ENCODE peak calls at places on chromosomes 13 and 19, in four cellular contexts. V, J, G and R are unnamed samples.

GRCh38 chr19:34497112-34497805 is 15.7 kb downstream of the WTIP start:
- DNase-seq in V (no peak), J (no peak), G (no peak), R (no peak)

GRCh38 chr19:2051771-2052704 is 994 bp upstream of the MKNK2 start:
- DNase-seq in V (no peak), J (no peak), G (no peak), R (no peak)

GRCh38 chr13:23025848-23026608 is 154.8 kb upstream of the SGCG start:
- DNase-seq in V (no peak), J (no peak), G (no peak), R (no peak)

GRCh38 chr19:858868-859843 is at the start of gene CFD:
- DNase-seq in V (no peak), J (peak), G (no peak), R (no peak)

GRCh38 chr13:89136678-89137077 is 1465.5 kb downstream of the SLITRK5 start:
- DNase-seq in V (no peak), J (no peak), G (no peak), R (no peak)

GRCh38 chr19:33408116-33408515 is 34.6 kb downstream of the CEBPG start:
- DNase-seq in V (no peak), J (no peak), G (no peak), R (no peak)

GRCh38 chr19:12801466-12802266 is at the start of the genes PRDX2 and THSD8:
- DNase-seq in V (peak), J (no peak), G (no peak), R (no peak)

GRCh38 chr13:89486721-89487120 is 1815.5 kb downstream of the SLITRK5 start:
- DNase-seq in V (no peak), J (no peak), G (no peak), R (peak)

GRCh38 chr13:113608246-113608635 is 23.7 kb downstream of the TFDP1 start:
- DNase-seq in V (no peak), J (no peak), G (no peak), R (no peak)

GRCh38 chr13:82436099-82436585 is 1446.1 kb downstream of the SLITRK1 start:
- DNase-seq in V (no peak), J (no peak), G (no peak), R (no peak)

GRCh38 chr13:101554420-101555125 is 102.1 kb downstream of the ITGBL1 start:
- DNase-seq in V (no peak), J (no peak), G (no peak), R (no peak)

GRCh38 chr19:18176367-18177310 is 3.0 kb downstream of the IFI30 start:
- DNase-seq in V (no peak), J (no peak), G (no peak), R (no peak)
- H3K4me3 ChIP-seq in V (no peak), J (no peak), G (no peak), R (no peak)

DNA sequence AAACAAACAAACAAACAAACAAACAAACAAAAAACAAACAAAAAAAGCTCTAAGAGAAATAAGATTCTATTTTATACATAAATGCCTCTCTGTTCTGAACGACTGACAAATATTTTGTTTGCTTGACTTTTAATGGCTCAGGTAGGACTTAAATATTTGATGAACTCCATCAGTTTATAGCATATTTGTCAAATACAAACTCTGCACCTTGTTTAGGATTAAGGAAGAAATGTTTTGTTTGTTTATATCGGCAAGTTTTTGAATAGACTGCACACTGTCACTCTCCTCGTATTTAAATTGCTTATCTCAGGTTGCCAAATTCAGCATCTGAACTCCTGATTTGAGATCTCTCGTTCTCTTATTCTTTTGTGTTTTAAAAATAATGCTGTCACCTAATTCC is 1499.7 kb upstream of the SLC10A2 start:
- DNase-seq in V (no peak), J (no peak), G (no peak), R (no peak)
- H3K4me3 ChIP-seq in V (no peak), J (no peak), G (no peak), R (no peak)

DNA sequence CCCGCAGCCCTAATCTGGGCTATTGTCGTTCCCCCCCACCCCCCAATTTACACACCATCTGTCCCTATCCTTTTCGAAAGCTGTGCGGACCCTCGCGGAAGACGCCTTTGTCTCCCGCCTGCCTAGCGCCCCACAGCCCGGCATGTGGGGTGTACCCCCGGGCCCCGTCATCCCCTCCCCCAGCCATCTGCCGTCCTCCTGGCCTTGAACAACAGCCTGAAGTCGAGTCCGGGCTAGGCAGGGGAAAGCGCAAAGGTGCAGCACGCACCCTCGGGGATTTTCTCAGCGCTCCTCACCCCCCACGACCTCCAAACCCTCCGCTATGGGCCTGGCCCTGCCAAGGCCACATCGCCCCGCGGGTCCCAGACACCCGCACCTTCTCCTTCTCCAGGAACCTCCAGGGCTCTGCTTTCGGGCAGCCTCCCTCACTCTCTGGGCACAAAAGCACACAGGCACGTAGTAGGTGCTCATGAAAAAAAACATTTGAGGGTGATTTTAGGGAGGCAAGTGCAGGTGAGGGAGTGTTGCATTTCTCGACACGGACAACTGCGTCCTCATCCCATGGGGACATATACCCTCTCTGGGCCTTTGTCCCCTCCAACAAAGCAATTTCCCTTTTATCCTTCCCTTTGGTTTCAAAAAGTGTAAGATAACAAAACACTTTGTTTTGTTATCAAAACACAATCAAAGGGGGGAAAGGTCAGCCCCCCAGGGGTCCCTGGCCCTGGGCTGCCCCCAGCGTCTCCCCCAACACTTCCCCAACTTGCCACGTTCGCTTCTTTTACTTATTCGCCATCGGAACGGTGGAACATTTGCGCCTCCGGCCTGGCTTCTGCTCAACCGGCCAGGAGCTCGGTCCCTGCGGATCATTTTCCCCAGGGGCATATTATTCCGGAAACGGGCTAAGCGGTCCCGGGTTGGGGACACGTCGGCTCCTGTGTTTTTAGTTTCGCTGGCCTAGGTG is 16.4 kb downstream of the CCDC124 start:
- DNase-seq in V (no peak), J (no peak), G (no peak), R (no peak)
- H3K4me3 ChIP-seq in V (peak), J (peak), G (peak), R (no peak)

DNA sequence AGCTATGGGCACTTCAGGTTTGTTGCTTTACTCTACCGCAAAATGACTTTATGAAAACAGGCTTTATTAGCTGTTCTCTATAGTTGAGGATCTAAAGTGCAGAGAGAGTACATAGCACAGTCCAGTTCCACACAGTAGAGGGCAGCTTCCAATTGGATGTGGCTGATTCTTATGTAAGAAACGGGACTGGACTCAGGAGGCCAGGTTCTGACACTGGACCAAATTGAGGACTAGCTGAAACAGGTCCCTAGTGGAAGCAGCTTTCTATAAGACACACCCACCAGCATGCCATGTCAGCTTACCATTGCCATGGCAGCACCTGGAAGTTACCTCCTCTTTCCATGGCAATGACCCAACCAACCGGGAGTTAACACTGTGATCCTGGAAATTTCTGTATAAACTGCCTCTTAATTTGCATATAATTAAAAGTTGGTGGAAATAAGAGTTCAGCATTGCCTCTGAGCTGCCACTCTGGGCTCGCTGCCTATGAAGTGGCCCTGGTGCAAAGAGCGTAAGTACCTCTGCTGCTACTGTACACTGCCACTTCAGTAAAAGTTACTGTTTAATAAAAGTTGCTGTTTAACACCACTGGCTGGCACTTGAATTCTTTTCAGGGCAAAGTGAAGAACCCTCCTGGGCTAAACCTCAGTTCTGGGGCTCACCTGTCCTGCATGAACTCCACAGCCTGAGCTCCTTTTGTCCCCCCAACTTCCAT is 211.9 kb upstream of the SLC10A2 start:
- DNase-seq in V (no peak), J (no peak), G (no peak), R (no peak)
- H3K4me3 ChIP-seq in V (no peak), J (no peak), G (no peak), R (no peak)

DNA sequence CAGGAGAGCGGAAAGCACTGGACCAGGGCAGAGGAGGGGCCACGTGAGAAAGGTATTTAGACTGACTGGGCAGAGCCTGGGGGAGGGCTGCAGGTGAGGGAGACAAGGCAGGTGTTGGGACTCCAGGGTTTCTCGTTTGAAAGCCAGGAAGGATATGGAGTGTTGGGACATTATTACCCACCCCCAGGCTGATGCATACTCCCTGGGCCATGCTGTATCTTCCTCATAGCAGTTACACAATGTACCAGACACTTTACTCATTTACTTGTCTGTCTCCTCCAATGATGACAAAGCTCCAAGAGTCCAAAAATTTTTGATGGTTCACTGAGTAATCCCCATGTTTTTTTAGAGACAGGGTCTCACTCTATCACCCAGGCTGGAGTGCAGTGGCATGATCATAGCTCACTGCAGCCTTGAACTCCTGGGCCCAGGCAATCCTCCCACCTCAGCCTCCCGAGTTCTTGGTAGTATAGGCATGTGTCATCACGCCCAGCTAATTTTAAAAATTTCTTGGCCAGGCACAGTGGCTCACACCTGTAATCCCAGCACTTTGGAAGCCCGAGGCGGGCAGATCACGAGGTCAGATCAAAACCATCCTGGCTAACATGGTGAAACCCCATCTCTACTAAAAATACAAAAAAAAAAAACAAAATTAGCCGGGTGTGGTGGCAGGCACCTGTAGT is 2.2 kb downstream of the TRAPPC6A start:
- DNase-seq in V (no peak), J (no peak), G (no peak), R (no peak)
- H3K4me3 ChIP-seq in V (no peak), J (no peak), G (no peak), R (no peak)

DNA sequence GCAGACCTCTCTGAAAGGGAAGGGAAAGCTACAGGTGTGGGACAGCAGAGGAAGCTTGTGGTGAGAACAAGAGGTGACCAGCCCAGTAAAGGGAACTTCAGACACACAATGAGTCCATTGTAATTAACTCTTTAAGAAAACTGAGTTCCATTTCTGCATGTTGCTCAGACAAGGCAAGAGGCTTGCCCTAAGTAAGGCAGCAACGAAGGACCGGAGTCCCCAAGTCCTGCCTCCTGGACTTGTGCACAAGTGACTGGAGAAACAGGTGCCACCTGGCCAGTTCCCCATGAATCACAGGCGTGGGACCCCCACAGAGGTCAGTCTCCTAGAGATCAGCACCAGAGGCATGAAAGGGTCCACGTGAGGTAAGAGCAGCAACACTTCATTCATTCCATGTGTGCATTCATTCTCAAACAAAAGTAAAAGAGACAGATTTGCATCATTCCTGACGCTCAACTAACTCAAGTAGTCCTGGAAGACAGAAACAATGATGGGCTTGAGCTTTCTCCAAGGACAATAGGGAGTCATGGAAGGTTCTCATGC is 14.7 kb upstream of the SIGLEC6 start:
- DNase-seq in V (no peak), J (no peak), G (no peak), R (no peak)
- H3K4me3 ChIP-seq in V (no peak), J (no peak), G (no peak), R (no peak)

GRCh38 chr19:43956827-43957226 is 5.8 kb downstream of the ZNF221 start:
- DNase-seq in V (no peak), J (no peak), G (no peak), R (no peak)
- H3K4me3 ChIP-seq in V (no peak), J (no peak), G (no peak), R (no peak)

GRCh38 chr19:44607049-44607448 is 6.3 kb upstream of the IGSF23 start:
- DNase-seq in V (no peak), J (no peak), G (no peak), R (no peak)
- H3K4me3 ChIP-seq in V (no peak), J (no peak), G (no peak), R (no peak)

GRCh38 chr19:40150170-40150569 is 41.1 kb upstream of the MAP3K10 start:
- DNase-seq in V (no peak), J (no peak), G (no peak), R (no peak)

GRCh38 chr19:40144947-40145748 is 46.1 kb upstream of the MAP3K10 start:
- DNase-seq in V (peak), J (no peak), G (no peak), R (no peak)

GRCh38 chr19:40147693-40148347 is 43.4 kb upstream of the MAP3K10 start:
- DNase-seq in V (peak), J (peak), G (peak), R (peak)

GRCh38 chr19:40144151-40144550 is 47.1 kb upstream of the MAP3K10 start:
- DNase-seq in V (no peak), J (no peak), G (no peak), R (no peak)

GRCh38 chr19:40147338-40147692 is 43.9 kb upstream of the MAP3K10 start:
- DNase-seq in V (no peak), J (peak), G (no peak), R (no peak)
- H3K4me3 ChIP-seq in V (no peak), J (no peak), G (no peak), R (no peak)